ENCODE peak calls at places on chromosomes 13 and 19, in ten cellular contexts. One of them, this sample, is unnamed.

GRCh38 chr19:5691930-5692784 is 2.1 kb downstream of the RPL36 start:
- DNase-seq in epithelial cell of esophagus: peak
- DNase-seq in Peyer's patch: no peak
- DNase-seq in lower leg skin: no peak
- DNase-seq in RWPE2: no peak
- DNase-seq in retinal pigment epithelial cell: no peak
- DNase-seq in pancreas: peak
- DNase-seq in cardiac fibroblast: no peak
- DNase-seq in dorsolateral prefrontal cortex: no peak
- DNase-seq in thoracic aorta: no peak
- DNase-seq in this sample: no peak

GRCh38 chr13:80195649-80196048 is 145.3 kb downstream of the SPRY2 start:
- DNase-seq in dorsolateral prefrontal cortex: no peak
- DNase-seq in pancreas: no peak
- DNase-seq in thoracic aorta: no peak
- DNase-seq in cardiac fibroblast: no peak
- DNase-seq in RWPE2: no peak
- DNase-seq in Peyer's patch: no peak
- DNase-seq in epithelial cell of esophagus: no peak
- DNase-seq in lower leg skin: no peak
- DNase-seq in retinal pigment epithelial cell: no peak
- DNase-seq in this sample: no peak

GRCh38 chr19:12666305-12667048 is at the start of the genes MAN2B1 and WDR83:
- DNase-seq in lower leg skin: peak
- DNase-seq in Peyer's patch: peak
- DNase-seq in epithelial cell of esophagus: peak
- DNase-seq in pancreas: no peak
- DNase-seq in RWPE2: no peak
- DNase-seq in dorsolateral prefrontal cortex: no peak
- DNase-seq in retinal pigment epithelial cell: no peak
- DNase-seq in cardiac fibroblast: peak
- DNase-seq in thoracic aorta: no peak
- DNase-seq in this sample: no peak

GRCh38 chr13:57635541-57635940 is 4.0 kb downstream of the PCDH17 start:
- DNase-seq in thoracic aorta: no peak
- DNase-seq in lower leg skin: no peak
- DNase-seq in Peyer's patch: no peak
- DNase-seq in cardiac fibroblast: no peak
- DNase-seq in epithelial cell of esophagus: no peak
- DNase-seq in dorsolateral prefrontal cortex: no peak
- DNase-seq in RWPE2: no peak
- DNase-seq in retinal pigment epithelial cell: no peak
- DNase-seq in pancreas: no peak
- DNase-seq in this sample: no peak

GRCh38 chr19:17078038-17078919 is 2.7 kb downstream of the MYO9B start:
- DNase-seq in retinal pigment epithelial cell: no peak
- DNase-seq in lower leg skin: no peak
- DNase-seq in Peyer's patch: no peak
- DNase-seq in thoracic aorta: no peak
- DNase-seq in dorsolateral prefrontal cortex: no peak
- DNase-seq in cardiac fibroblast: no peak
- DNase-seq in epithelial cell of esophagus: peak
- DNase-seq in pancreas: no peak
- DNase-seq in RWPE2: no peak
- DNase-seq in this sample: no peak

GRCh38 chr13:79440958-79441553 is 35.0 kb upstream of the RBM26 start:
- DNase-seq in pancreas: no peak
- DNase-seq in epithelial cell of esophagus: no peak
- DNase-seq in dorsolateral prefrontal cortex: no peak
- DNase-seq in thoracic aorta: no peak
- DNase-seq in cardiac fibroblast: no peak
- DNase-seq in RWPE2: no peak
- DNase-seq in retinal pigment epithelial cell: no peak
- DNase-seq in lower leg skin: no peak
- DNase-seq in Peyer's patch: peak
- DNase-seq in this sample: no peak

GRCh38 chr13:76711515-76712182 is 174.6 kb downstream of the KCTD12 start:
- DNase-seq in RWPE2: no peak
- DNase-seq in thoracic aorta: no peak
- DNase-seq in epithelial cell of esophagus: peak
- DNase-seq in dorsolateral prefrontal cortex: peak
- DNase-seq in Peyer's patch: no peak
- DNase-seq in pancreas: no peak
- DNase-seq in cardiac fibroblast: peak
- DNase-seq in retinal pigment epithelial cell: peak
- DNase-seq in lower leg skin: peak
- DNase-seq in this sample: no peak

GRCh38 chr19:33465834-33466233 is 55.8 kb downstream of the PEPD start:
- DNase-seq in cardiac fibroblast: no peak
- DNase-seq in dorsolateral prefrontal cortex: no peak
- DNase-seq in Peyer's patch: no peak
- DNase-seq in pancreas: no peak
- DNase-seq in thoracic aorta: no peak
- DNase-seq in retinal pigment epithelial cell: no peak
- DNase-seq in RWPE2: no peak
- DNase-seq in epithelial cell of esophagus: no peak
- DNase-seq in lower leg skin: no peak
- DNase-seq in this sample: no peak

GRCh38 chr13:24261566-24261965 is 47.8 kb upstream of the C1QTNF9 start:
- DNase-seq in pancreas: no peak
- DNase-seq in RWPE2: no peak
- DNase-seq in epithelial cell of esophagus: no peak
- DNase-seq in Peyer's patch: no peak
- DNase-seq in cardiac fibroblast: no peak
- DNase-seq in lower leg skin: no peak
- DNase-seq in dorsolateral prefrontal cortex: no peak
- DNase-seq in thoracic aorta: no peak
- DNase-seq in retinal pigment epithelial cell: no peak
- DNase-seq in this sample: no peak

DNA sequence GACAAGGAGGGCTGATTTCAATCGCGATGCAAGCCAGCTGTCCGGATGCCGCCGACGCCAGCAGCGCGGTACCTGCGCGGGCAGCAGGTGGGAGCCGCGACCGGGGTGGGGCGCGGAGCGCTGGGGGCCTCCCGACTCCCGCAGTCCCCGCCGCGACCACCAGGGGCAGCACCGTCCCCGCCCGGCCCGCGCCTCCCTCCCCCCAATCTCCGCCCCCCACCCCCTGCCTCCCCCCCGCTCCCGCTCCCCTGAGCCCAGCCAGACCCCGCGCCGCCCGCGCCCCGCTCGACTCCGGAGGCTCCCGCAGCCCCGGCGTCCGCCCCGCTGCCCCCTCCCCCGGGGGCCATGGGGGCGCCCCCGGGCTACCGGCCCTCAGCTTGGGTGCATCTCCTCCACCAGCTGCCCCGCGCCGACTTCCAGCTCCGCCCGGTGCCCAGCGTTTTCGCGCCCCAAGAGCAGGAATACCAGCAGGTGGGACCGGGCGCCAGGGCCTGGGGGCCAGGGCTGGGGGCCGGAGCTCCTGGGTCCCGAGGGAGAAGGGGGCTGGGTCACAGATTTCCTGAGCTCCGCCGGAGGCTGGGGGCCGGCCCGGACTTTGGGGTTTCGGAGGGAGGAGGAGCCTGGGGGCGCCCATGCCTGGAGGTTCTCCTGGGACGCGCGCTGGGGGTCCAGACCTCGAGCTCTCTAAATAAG is at the start of gene TTYH1:
- DNase-seq in lower leg skin: no peak
- DNase-seq in thoracic aorta: no peak
- DNase-seq in pancreas: peak
- DNase-seq in Peyer's patch: no peak
- DNase-seq in epithelial cell of esophagus: no peak
- DNase-seq in retinal pigment epithelial cell: no peak
- DNase-seq in RWPE2: no peak
- DNase-seq in dorsolateral prefrontal cortex: no peak
- DNase-seq in cardiac fibroblast: no peak
- DNase-seq in this sample: no peak
- TF ChIP-seq CTCF in lower leg skin: no peak
- TF ChIP-seq CTCF in thoracic aorta: no peak
- TF ChIP-seq CTCF in pancreas: peak
- TF ChIP-seq CTCF in Peyer's patch: no peak
- TF ChIP-seq CTCF in epithelial cell of esophagus: no peak
- TF ChIP-seq CTCF in retinal pigment epithelial cell: peak
- TF ChIP-seq CTCF in RWPE2: peak
- TF ChIP-seq CTCF in dorsolateral prefrontal cortex: peak
- TF ChIP-seq CTCF in cardiac fibroblast: no peak
- TF ChIP-seq CTCF in this sample: no peak

GRCh38 chr19:18833849-18834643 is 2.3 kb downstream of the UPF1 start:
- DNase-seq in retinal pigment epithelial cell: no peak
- DNase-seq in epithelial cell of esophagus: peak
- DNase-seq in cardiac fibroblast: no peak
- DNase-seq in pancreas: no peak
- DNase-seq in Peyer's patch: no peak
- DNase-seq in lower leg skin: no peak
- DNase-seq in RWPE2: no peak
- DNase-seq in thoracic aorta: no peak
- DNase-seq in dorsolateral prefrontal cortex: no peak
- DNase-seq in this sample: no peak

GRCh38 chr19:18832331-18833140 is 777 bp downstream of the UPF1 start:
- DNase-seq in RWPE2: no peak
- DNase-seq in lower leg skin: no peak
- DNase-seq in dorsolateral prefrontal cortex: no peak
- DNase-seq in pancreas: peak
- DNase-seq in Peyer's patch: no peak
- DNase-seq in thoracic aorta: no peak
- DNase-seq in cardiac fibroblast: peak
- DNase-seq in epithelial cell of esophagus: peak
- DNase-seq in retinal pigment epithelial cell: no peak
- DNase-seq in this sample: no peak

GRCh38 chr19:18833141-18833476 is 1.4 kb downstream of the UPF1 start:
- DNase-seq in Peyer's patch: no peak
- DNase-seq in lower leg skin: no peak
- DNase-seq in epithelial cell of esophagus: peak
- DNase-seq in cardiac fibroblast: peak
- DNase-seq in thoracic aorta: no peak
- DNase-seq in retinal pigment epithelial cell: no peak
- DNase-seq in RWPE2: no peak
- DNase-seq in dorsolateral prefrontal cortex: no peak
- DNase-seq in pancreas: no peak
- DNase-seq in this sample: no peak

GRCh38 chr19:18831524-18832330 is at the start of gene UPF1:
- DNase-seq in pancreas: peak
- DNase-seq in dorsolateral prefrontal cortex: peak
- DNase-seq in epithelial cell of esophagus: peak
- DNase-seq in thoracic aorta: peak
- DNase-seq in Peyer's patch: peak
- DNase-seq in RWPE2: peak
- DNase-seq in cardiac fibroblast: peak
- DNase-seq in retinal pigment epithelial cell: peak
- DNase-seq in lower leg skin: peak
- DNase-seq in this sample: peak

DNA sequence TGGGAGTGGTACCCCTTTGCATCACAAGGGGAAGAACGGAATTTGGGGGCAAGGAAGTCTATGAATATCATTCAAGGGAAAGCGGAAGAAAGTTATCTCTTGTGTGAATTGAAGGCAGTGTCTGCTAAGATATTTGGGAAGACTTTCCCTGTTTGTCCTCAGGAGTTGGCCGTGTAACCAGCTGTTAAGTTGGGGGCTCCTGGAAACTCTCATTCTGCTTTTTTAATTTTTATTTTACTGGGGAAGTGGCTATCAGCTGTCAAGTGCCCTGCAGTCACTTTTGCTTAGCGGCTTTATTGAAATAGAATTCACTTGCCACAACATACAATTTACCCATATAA is 2.9 kb downstream of the UPF1 start:
- DNase-seq in retinal pigment epithelial cell: no peak
- DNase-seq in lower leg skin: no peak
- DNase-seq in pancreas: no peak
- DNase-seq in RWPE2: no peak
- DNase-seq in thoracic aorta: no peak
- DNase-seq in Peyer's patch: no peak
- DNase-seq in cardiac fibroblast: no peak
- DNase-seq in dorsolateral prefrontal cortex: no peak
- DNase-seq in epithelial cell of esophagus: no peak
- DNase-seq in this sample: no peak
- H3K4me3 ChIP-seq in retinal pigment epithelial cell: peak
- H3K4me3 ChIP-seq in lower leg skin: no peak
- H3K4me3 ChIP-seq in pancreas: no peak
- H3K4me3 ChIP-seq in RWPE2: peak
- H3K4me3 ChIP-seq in thoracic aorta: peak
- H3K4me3 ChIP-seq in Peyer's patch: no peak
- H3K4me3 ChIP-seq in cardiac fibroblast: no peak
- H3K4me3 ChIP-seq in dorsolateral prefrontal cortex: peak
- H3K4me3 ChIP-seq in epithelial cell of esophagus: peak
- H3K4me3 ChIP-seq in this sample: peak

DNA sequence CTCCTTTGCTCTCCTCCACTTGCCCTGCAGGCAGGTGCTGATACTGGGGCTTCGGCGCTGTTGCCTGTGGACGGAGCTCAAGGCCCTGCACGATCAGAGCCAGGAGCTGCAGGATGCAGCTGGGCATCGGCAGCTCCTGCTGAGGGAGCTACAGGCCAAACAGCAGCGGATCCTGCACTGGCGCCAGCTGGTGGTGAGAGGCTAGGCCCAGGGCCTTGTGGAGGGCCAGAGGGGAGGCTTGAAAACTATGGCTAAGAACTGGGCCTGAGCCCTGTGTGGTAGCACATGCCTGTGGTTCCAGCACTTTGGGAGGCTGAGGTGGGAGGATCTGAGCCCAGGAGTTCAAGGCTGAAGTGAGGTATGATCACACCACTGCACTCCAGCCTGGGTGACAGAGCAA is 6.3 kb downstream of the HAUS5 start:
- DNase-seq in pancreas: no peak
- DNase-seq in thoracic aorta: no peak
- DNase-seq in RWPE2: no peak
- DNase-seq in retinal pigment epithelial cell: no peak
- DNase-seq in Peyer's patch: no peak
- DNase-seq in dorsolateral prefrontal cortex: no peak
- DNase-seq in epithelial cell of esophagus: no peak
- DNase-seq in cardiac fibroblast: no peak
- DNase-seq in lower leg skin: no peak
- DNase-seq in this sample: no peak
- TF ChIP-seq CTCF in pancreas: no peak
- TF ChIP-seq CTCF in thoracic aorta: no peak
- TF ChIP-seq CTCF in RWPE2: no peak
- TF ChIP-seq CTCF in retinal pigment epithelial cell: no peak
- TF ChIP-seq CTCF in Peyer's patch: no peak
- TF ChIP-seq CTCF in dorsolateral prefrontal cortex: no peak
- TF ChIP-seq CTCF in epithelial cell of esophagus: no peak
- TF ChIP-seq CTCF in cardiac fibroblast: no peak
- TF ChIP-seq CTCF in lower leg skin: no peak
- TF ChIP-seq CTCF in this sample: no peak

GRCh38 chr19:3810708-3811355 is 24.7 kb upstream of the MATK start:
- DNase-seq in RWPE2: no peak
- DNase-seq in pancreas: peak
- DNase-seq in cardiac fibroblast: no peak
- DNase-seq in Peyer's patch: peak
- DNase-seq in epithelial cell of esophagus: no peak
- DNase-seq in dorsolateral prefrontal cortex: no peak
- DNase-seq in lower leg skin: no peak
- DNase-seq in retinal pigment epithelial cell: no peak
- DNase-seq in thoracic aorta: no peak
- DNase-seq in this sample: no peak
- H3K4me3 ChIP-seq in RWPE2: no peak
- H3K4me3 ChIP-seq in pancreas: no peak
- H3K4me3 ChIP-seq in cardiac fibroblast: no peak
- H3K4me3 ChIP-seq in Peyer's patch: no peak
- H3K4me3 ChIP-seq in epithelial cell of esophagus: no peak
- H3K4me3 ChIP-seq in dorsolateral prefrontal cortex: no peak
- H3K4me3 ChIP-seq in lower leg skin: no peak
- H3K4me3 ChIP-seq in retinal pigment epithelial cell: no peak
- H3K4me3 ChIP-seq in thoracic aorta: no peak
- H3K4me3 ChIP-seq in this sample: no peak

This sample was measured in esophagus squamous epithelium.